ENCODE peak calls at places on chromosomes 3 and 15, in six cellular contexts. O is fibroblast of villous mesenchyme, H is RWPE2, N is kidney epithelial cell, Z is HT1080, W is head of caudate nucleus. M is an unnamed sample.

GRCh38 chr3:24156466-24156865 is 211.4 kb downstream of the NR1D2 start:
- DNase-seq in O (peak), H (no peak), N (peak), Z (peak), W (no peak), M (no peak)

GRCh38 chr15:35713733-35714132 is 167.8 kb upstream of the DPH6 start:
- DNase-seq in O (peak), H (no peak), N (peak), Z (peak), W (no peak), M (no peak)

GRCh38 chr3:62723636-62724217 is 151.5 kb downstream of the CADPS start:
- DNase-seq in O (no peak), H (no peak), N (no peak), Z (no peak), W (no peak), M (no peak)

GRCh38 chr3:170709046-170709445 is 123.2 kb upstream of the SLC7A14 start:
- DNase-seq in O (peak), H (no peak), N (no peak), Z (peak), W (no peak), M (no peak)

GRCh38 chr3:69743975-69744374 is 4.7 kb downstream of the MITF start:
- DNase-seq in O (no peak), H (no peak), N (no peak), Z (no peak), W (no peak), M (no peak)

GRCh38 chr3:134355416-134355815 is 18.8 kb downstream of the AMOTL2 start:
- DNase-seq in O (no peak), H (peak), N (no peak), Z (no peak), W (no peak), M (no peak)

GRCh38 chr3:54853573-54854404 is 74.1 kb downstream of the LRTM1 start:
- DNase-seq in O (peak), H (no peak), N (no peak), Z (peak), W (peak), M (peak)

GRCh38 chr3:4841783-4842440 is 137.3 kb upstream of the BHLHE40 start:
- DNase-seq in O (peak), H (no peak), N (no peak), Z (no peak), W (no peak), M (no peak)

GRCh38 chr15:92502930-92503329 is 109.2 kb downstream of the ST8SIA2 start:
- DNase-seq in O (no peak), H (no peak), N (no peak), Z (no peak), W (no peak), M (no peak)

GRCh38 chr3:39809181-39809994 is at the start of gene MYRIP:
- DNase-seq in O (no peak), H (no peak), N (no peak), Z (no peak), W (peak), M (peak)

GRCh38 chr15:100973351-100974034 is 54.3 kb downstream of the LRRK1 start:
- DNase-seq in O (no peak), H (no peak), N (no peak), Z (no peak), W (no peak), M (no peak)

GRCh38 chr3:113685956-113686721 is 10.3 kb downstream of the USF3 start:
- DNase-seq in O (peak), H (no peak), N (peak), Z (no peak), W (no peak), M (no peak)

GRCh38 chr15:29266052-29266572 is 3.5 kb downstream of the NSMCE3 start:
- DNase-seq in O (no peak), H (no peak), N (no peak), Z (no peak), W (no peak), M (no peak)

GRCh38 chr3:13235079-13235478 is 161.8 kb upstream of the IQSEC1 start:
- DNase-seq in O (no peak), H (no peak), N (no peak), Z (no peak), W (no peak), M (no peak)

GRCh38 chr3:150599611-150600297 is 3.4 kb upstream of the SELENOT start:
- DNase-seq in O (no peak), H (peak), N (peak), Z (peak), W (no peak), M (no peak)

GRCh38 chr3:163878396-163878795 is 1199.9 kb downstream of the SI start:
- DNase-seq in O (no peak), H (no peak), N (no peak), Z (no peak), W (no peak), M (no peak)

GRCh38 chr15:65730560-65731172 is 61.4 kb downstream of the DENND4A start:
- DNase-seq in O (peak), H (no peak), N (no peak), Z (no peak), W (no peak), M (no peak)

M was measured in prostate gland.